ENCODE peak calls at places on chromosome 20, in nine cellular contexts. F, T, M, V, C, J, E, W and K are unnamed samples.

GRCh38 chr20:48648482-48649051 is 179.2 kb downstream of the PREX1 start:
- DNase-seq in F (no peak), T (no peak), C (no peak), W (no peak), V (no peak), M (no peak), E (no peak), J (no peak), K (no peak)

GRCh38 chr20:45629496-45630100 is at the start of gene WFDC10A:
- DNase-seq in C (peak; percentile 67), M (no peak), V (no peak), T (no peak), J (peak; percentile 59), W (peak; percentile 65), F (peak; percentile 37), E (peak; percentile 84), K (peak; percentile 32)

GRCh38 chr20:63025534-63026331 is 19.0 kb upstream of the BHLHE23 start:
- DNase-seq in T (no peak), C (peak; percentile 72), F (no peak), E (no peak), J (peak; percentile 44), M (no peak), W (peak; percentile 64), V (no peak), K (no peak)

GRCh38 chr20:46243707-46244628 is 64.3 kb downstream of the CDH22 start:
- DNase-seq in M (no peak), E (no peak), T (no peak), J (peak; percentile 32), W (no peak), C (peak; percentile 34), F (peak; percentile 93), V (no peak), K (no peak)

GRCh38 chr20:3340443-3340842 is 67.0 kb downstream of the DNAAF9 start:
- DNase-seq in M (no peak), F (peak; percentile 20), V (no peak), E (no peak), C (no peak), T (no peak), W (peak; percentile 30), J (no peak), K (no peak)

GRCh38 chr20:25750765-25751696 is 54.4 kb upstream of the ZNF337 start:
- DNase-seq in V (peak; percentile 42), J (peak; percentile 67), T (no peak), E (peak; percentile 79), W (peak; percentile 25), C (peak; percentile 84), F (peak; percentile 84), M (peak; percentile 34), K (peak; percentile 58)

GRCh38 chr20:62636446-62636845 is 5.9 kb upstream of the SLCO4A1 start:
- DNase-seq in W (peak; percentile 76), F (peak; percentile 3), E (no peak), V (no peak), M (no peak), T (no peak), C (peak; percentile 76), J (no peak), K (no peak)

GRCh38 chr20:19628570-19629134 is 129.4 kb upstream of the RIN2 start:
- DNase-seq in F (peak; percentile 77), W (peak; percentile 64), M (peak; percentile 11), E (peak; percentile 76), V (no peak), T (no peak), J (peak; percentile 61), C (peak; percentile 74), K (peak; percentile 34)

GRCh38 chr20:25285091-25285647 is 37.3 kb downstream of the PYGB start:
- DNase-seq in C (peak; percentile 83), W (no peak), E (no peak), F (peak; percentile 31), J (no peak), M (no peak), T (no peak), V (no peak), K (no peak)

GRCh38 chr20:55103188-55103587 is 627.8 kb downstream of the DOK5 start:
- DNase-seq in F (no peak), T (no peak), J (no peak), V (no peak), C (no peak), M (no peak), E (no peak), W (no peak), K (no peak)